ENCODE peak calls at places on chromosome 21, in seven cellular contexts. I is NCI-H1417; U is stimulated activated naive CD8-positive, alpha-beta T cell treated with anti-CD3 and anti-CD28 coated beads, Interleukin-15, Interleukin-2, amounts not matched to agents 100 U/mL and 50 U/mL, for 24 hours; M is head of caudate nucleus; R is HCT116; D is AG09319; X is DMS153. J is an unnamed sample.

GRCh38 chr21:33884361-33885157 is 31.0 kb downstream of the ATP5PO start:
- DNase-seq in M (no peak), U (no peak), I (no peak), D (peak), R (no peak), X (no peak), J (no peak)

GRCh38 chr21:41112740-41113692 is 54.9 kb upstream of the BACE2 start:
- DNase-seq in U (no peak), R (no peak), D (peak), M (no peak), X (no peak), I (peak), J (no peak)

GRCh38 chr21:45439171-45439872 is 34.4 kb downstream of the COL18A1 start:
- DNase-seq in U (peak), M (peak), I (peak), R (peak), D (peak), X (peak), J (peak)

GRCh38 chr21:44695641-44696040 is 1.3 kb upstream of the KRTAP10-12 start:
- DNase-seq in D (no peak), M (no peak), X (no peak), I (no peak), R (no peak), U (no peak), J (no peak)

GRCh38 chr21:37264808-37265207 is 2.3 kb downstream of the VPS26C start:
- DNase-seq in X (no peak), R (no peak), D (no peak), U (no peak), M (no peak), I (no peak), J (no peak)

GRCh38 chr21:42559326-42559725 is 45.7 kb downstream of the SLC37A1 start:
- DNase-seq in R (no peak), D (no peak), I (no peak), U (no peak), X (no peak), M (no peak), J (no peak)

GRCh38 chr21:34840693-34841092 is 171.9 kb downstream of the CLIC6 start:
- DNase-seq in R (no peak), I (no peak), U (no peak), D (no peak), X (no peak), M (no peak), J (no peak)

GRCh38 chr21:45923146-45923545 is 58.4 kb upstream of the COL6A1 start:
- DNase-seq in I (peak), X (no peak), D (peak), U (peak), M (peak), R (peak), J (peak)

GRCh38 chr21:31921079-31921478 is 48.3 kb downstream of the HUNK start:
- DNase-seq in R (no peak), M (no peak), U (no peak), X (no peak), I (no peak), D (no peak), J (no peak)

GRCh38 chr21:44904141-44904923 is 16.4 kb downstream of the ITGB2 start:
- DNase-seq in D (no peak), X (no peak), I (no peak), U (no peak), R (no peak), M (no peak), J (no peak)

GRCh38 chr21:38499296-38499695 is 1.0 kb upstream of the ERG start:
- DNase-seq in U (no peak), D (no peak), M (no peak), X (no peak), I (no peak), R (no peak), J (no peak)

GRCh38 chr21:15018382-15018781 is 46.4 kb downstream of the NRIP1 start:
- DNase-seq in M (no peak), U (no peak), D (no peak), X (no peak), I (no peak), R (no peak), J (no peak)

GRCh38 chr21:31194510-31195293 is 149.4 kb downstream of the TIAM1 start:
- DNase-seq in M (no peak), X (no peak), D (no peak), U (no peak), R (no peak), I (no peak), J (no peak)

GRCh38 chr21:42532466-42533181 is 19.0 kb downstream of the SLC37A1 start:
- DNase-seq in R (no peak), X (peak), U (no peak), I (peak), M (peak), D (no peak), J (peak)

GRCh38 chr21:34609951-34610549 is 4.9 kb downstream of the RCAN1 start:
- DNase-seq in R (no peak), X (no peak), M (no peak), I (no peak), U (no peak), D (no peak), J (no peak)

GRCh38 chr21:44804762-44805161 is 3.1 kb upstream of the UBE2G2 start:
- DNase-seq in U (no peak), M (no peak), X (no peak), R (no peak), D (no peak), I (no peak), J (no peak)